ENCODE peak calls at places on chromosomes 5 and 9, in ten cellular contexts. B is right atrium auricular region; H is PC-3; J is A549; Y is uterus; X is left lung; M is CD4-positive, alpha-beta memory T cell; Q is CD8-positive, alpha-beta T cell; K is PC-9; L is adrenal gland. S is an unnamed sample. For H3K4me1, the result is how much of the 10 kb centered on the place peaks cover.

GRCh38 chr5:157857821-157858526 is 971 bp downstream of the CLINT1 start:
- DNase-seq in B (no peak), H (peak), J (no peak), Y (no peak), X (no peak), M (peak), Q (no peak), K (no peak), L (no peak), S (no peak)

GRCh38 chr5:151155777-151156731 is 1.5 kb downstream of the ANXA6 start:
- DNase-seq in B (no peak), H (no peak), J (no peak), Y (peak), X (no peak), M (no peak), Q (no peak), K (no peak), L (peak), S (no peak)

GRCh38 chr5:178460598-178461425 is 129.4 kb downstream of the COL23A1 start:
- DNase-seq in B (peak), H (peak), J (peak), Y (peak), X (peak), M (peak), Q (peak), K (peak), L (peak), S (peak)

GRCh38 chr5:52560366-52560765 is 227.3 kb upstream of the ITGA1 start:
- DNase-seq in B (no peak), H (peak), J (no peak), Y (no peak), X (no peak), M (peak), Q (no peak), K (no peak), L (no peak), S (no peak)

GRCh38 chr5:176653401-176653800 is 6.1 kb downstream of the TSPAN17 start:
- DNase-seq in B (no peak), H (peak), J (no peak), Y (no peak), X (no peak), M (no peak), Q (no peak), K (no peak), L (no peak), S (no peak)

GRCh38 chr5:173290477-173291131 is 37.6 kb downstream of the STC2 start:
- DNase-seq in B (no peak), H (no peak), J (no peak), Y (no peak), X (no peak), M (no peak), Q (no peak), K (no peak), L (no peak), S (no peak)

GRCh38 chr5:120055858-120056257 is 408.2 kb upstream of the PRR16 start:
- DNase-seq in B (no peak), H (peak), J (no peak), Y (no peak), X (no peak), M (no peak), Q (no peak), K (no peak), L (peak), S (no peak)

GRCh38 chr9:131012396-131012917 is 3.5 kb downstream of the LAMC3 start:
- DNase-seq in B (no peak), H (no peak), J (no peak), Y (no peak), X (no peak), M (no peak), Q (no peak), K (no peak), L (no peak), S (no peak)

GRCh38 chr5:57989378-57989777 is 470.5 kb downstream of the PLK2 start:
- DNase-seq in B (no peak), H (peak), J (peak), Y (no peak), X (no peak), M (no peak), Q (no peak), K (peak), L (no peak), S (no peak)

GRCh38 chr9:30534458-30534857 is 1850.0 kb upstream of the ACO1 start:
- DNase-seq in B (no peak), H (no peak), J (no peak), Y (no peak), X (no peak), M (no peak), Q (no peak), K (no peak), L (no peak), S (no peak)

GRCh38 chr5:134527961-134528424 is 2.5 kb downstream of the JADE2 start:
- DNase-seq in B (no peak), H (no peak), J (no peak), Y (no peak), X (no peak), M (no peak), Q (no peak), K (no peak), L (no peak), S (no peak)

GRCh38 chr5:78077369-78078068 is 217.0 kb downstream of the AP3B1 start:
- DNase-seq in B (no peak), H (no peak), J (no peak), Y (no peak), X (no peak), M (no peak), Q (no peak), K (no peak), L (no peak), S (no peak)

GRCh38 chr5:1386274-1386717 is 41.4 kb upstream of the CLPTM1L start:
- DNase-seq in B (no peak), H (peak), J (no peak), Y (no peak), X (peak), M (peak), Q (peak), K (peak), L (peak), S (no peak)

GRCh38 chr5:107676702-107677101 is 6.0 kb upstream of the EFNA5 start:
- DNase-seq in B (no peak), H (no peak), J (no peak), Y (no peak), X (no peak), M (no peak), Q (no peak), K (no peak), L (no peak), S (no peak)

GRCh38 chr9:23698161-23698560 is 127.9 kb downstream of the ELAVL2 start:
- DNase-seq in B (no peak), H (peak), J (no peak), Y (no peak), X (no peak), M (no peak), Q (no peak), K (no peak), L (no peak), S (no peak)

GRCh38 chr9:5909999-5910398 is 19.3 kb downstream of the MLANA start:
- DNase-seq in B (no peak), H (peak), J (no peak), Y (no peak), X (no peak), M (no peak), Q (no peak), K (no peak), L (no peak), S (no peak)

GRCh38 chr9:93257808-93258331 is 73.9 kb downstream of the WNK2 start:
- DNase-seq in B (peak), H (peak), J (no peak), Y (peak), X (peak), M (no peak), Q (no peak), K (no peak), L (peak), S (no peak)

GRCh38 chr9:98087420-98088354 is 31.2 kb downstream of the NANS start:
- DNase-seq in B (no peak), H (no peak), J (no peak), Y (no peak), X (peak), M (peak), Q (no peak), K (no peak), L (no peak), S (no peak)

GRCh38 chr5:119071573-119071874 is 637 bp downstream of the DMXL1 start:
- DNase-seq in B (no peak), H (no peak), J (no peak), Y (no peak), X (no peak), M (no peak), Q (no peak), K (no peak), L (no peak), S (no peak)

GRCh38 chr5:39024884-39025283 is 49.3 kb downstream of the RICTOR start:
- DNase-seq in B (no peak), H (peak), J (no peak), Y (no peak), X (no peak), M (no peak), Q (no peak), K (no peak), L (no peak), S (no peak)

GRCh38 chr9:15299374-15299939 is 7.6 kb downstream of the TTC39B start:
- DNase-seq in B (no peak), H (no peak), J (no peak), Y (no peak), X (no peak), M (peak), Q (peak), K (no peak), L (no peak), S (no peak)

GRCh38 chr5:139851558-139851957 is 56.0 kb downstream of the PSD2 start:
- DNase-seq in B (no peak), H (no peak), J (no peak), Y (no peak), X (peak), M (no peak), Q (no peak), K (no peak), L (no peak), S (no peak)

GRCh38 chr9:27407491-27407890 is 110.5 kb upstream of the EQTN start:
- DNase-seq in B (no peak), H (no peak), J (no peak), Y (no peak), X (no peak), M (no peak), Q (no peak), K (no peak), L (no peak), S (no peak)

GRCh38 chr5:66315784-66316183 is 171.7 kb downstream of the SREK1 start:
- DNase-seq in B (no peak), H (no peak), J (no peak), Y (no peak), X (no peak), M (no peak), Q (no peak), K (no peak), L (no peak), S (no peak)

GRCh38 chr9:6106576-6107339 is 91.3 kb upstream of the RANBP6 start:
- DNase-seq in B (no peak), H (peak), J (peak), Y (no peak), X (no peak), M (no peak), Q (no peak), K (peak), L (peak), S (no peak)

GRCh38 chr5:102582706-102583105 is 83.9 kb upstream of the SLCO6A1 start:
- DNase-seq in B (no peak), H (no peak), J (no peak), Y (no peak), X (no peak), M (no peak), Q (no peak), K (no peak), L (no peak), S (no peak)

GRCh38 chr5:80926536-80926935 is 33.6 kb upstream of the RASGRF2 start:
- DNase-seq in B (no peak), H (no peak), J (no peak), Y (no peak), X (no peak), M (no peak), Q (no peak), K (no peak), L (no peak), S (no peak)

GRCh38 chr9:76987594-76988200 is 31.8 kb upstream of the FOXB2 start:
- DNase-seq in B (no peak), H (peak), J (peak), Y (peak), X (no peak), M (no peak), Q (no peak), K (peak), L (peak), S (no peak)

GRCh38 chr5:1734908-1735289 is 64.7 kb downstream of the MRPL36 start:
- DNase-seq in B (no peak), H (no peak), J (no peak), Y (no peak), X (no peak), M (no peak), Q (no peak), K (no peak), L (no peak), S (no peak)

GRCh38 chr9:1456301-1456999 is 406.3 kb downstream of the DMRT2 start:
- DNase-seq in B (no peak), H (no peak), J (no peak), Y (no peak), X (no peak), M (no peak), Q (no peak), K (no peak), L (no peak), S (no peak)

GRCh38 chr5:107464876-107465275 is 205.9 kb downstream of the EFNA5 start:
- DNase-seq in B (no peak), H (no peak), J (no peak), Y (no peak), X (no peak), M (no peak), Q (no peak), K (no peak), L (no peak), S (no peak)

GRCh38 chr5:142717582-142718215 is 31.8 kb upstream of the FGF1 start:
- DNase-seq in B (no peak), H (peak), J (peak), Y (peak), X (no peak), M (no peak), Q (no peak), K (peak), L (peak), S (no peak)

GRCh38 chr5:146788918-146789317 is 89.6 kb downstream of the PPP2R2B start:
- DNase-seq in B (no peak), H (no peak), J (no peak), Y (no peak), X (no peak), M (no peak), Q (no peak), K (no peak), L (no peak), S (no peak)

GRCh38 chr9:114446672-114447450 is 58.4 kb downstream of the WHRN start:
- DNase-seq in B (no peak), H (no peak), J (no peak), Y (no peak), X (no peak), M (no peak), Q (no peak), K (no peak), L (peak), S (no peak)

GRCh38 chr5:139494832-139495231 is 12.3 kb upstream of the STING1 start:
- DNase-seq in B (no peak), H (peak), J (no peak), Y (no peak), X (no peak), M (no peak), Q (no peak), K (peak), L (no peak), S (no peak)

GRCh38 chr9:13569706-13570423 is 290.4 kb upstream of the MPDZ start:
- DNase-seq in B (no peak), H (no peak), J (no peak), Y (no peak), X (no peak), M (no peak), Q (no peak), K (no peak), L (no peak), S (no peak)

GRCh38 chr5:91091471-91092234 is 291.5 kb downstream of the ARRDC3 start:
- DNase-seq in B (no peak), H (no peak), J (no peak), Y (no peak), X (no peak), M (no peak), Q (no peak), K (no peak), L (no peak), S (no peak)

GRCh38 chr5:10875201-10875768 is 114.3 kb upstream of the DAP start:
- DNase-seq in B (no peak), H (peak), J (no peak), Y (no peak), X (no peak), M (no peak), Q (no peak), K (peak), L (no peak), S (no peak)

GRCh38 chr9:14640294-14640693 is 52.9 kb downstream of the ZDHHC21 start:
- DNase-seq in B (no peak), H (no peak), J (no peak), Y (no peak), X (no peak), M (no peak), Q (no peak), K (no peak), L (no peak), S (no peak)

GRCh38 chr9:134704499-134704898 is 62.9 kb downstream of the COL5A1 start:
- DNase-seq in B (no peak), H (no peak), J (no peak), Y (no peak), X (peak), M (no peak), Q (no peak), K (no peak), L (no peak), S (no peak)
- H3K4me1 ChIP-seq in B (under half), H (under half), J (under half), Y (under half), X (under half), M (under half), Q (under half), K (under half), L (under half), S (half or more)

GRCh38 chr5:112312810-112313209 is 106.3 kb downstream of the EPB41L4A start:
- DNase-seq in B (no peak), H (no peak), J (no peak), Y (no peak), X (no peak), M (no peak), Q (no peak), K (no peak), L (no peak), S (no peak)
- H3K4me1 ChIP-seq in B (under half), H (under half), J (under half), Y (under half), X (under half), M (under half), Q (under half), K (under half), L (under half), S (under half)

GRCh38 chr5:154934881-154935280 is 3.1 kb downstream of the GEMIN5 start:
- DNase-seq in B (no peak), H (no peak), J (no peak), Y (no peak), X (no peak), M (no peak), Q (no peak), K (no peak), L (no peak), S (no peak)
- H3K4me1 ChIP-seq in B (under half), H (under half), J (under half), Y (under half), X (under half), M (under half), Q (under half), K (under half), L (under half), S (under half)

GRCh38 chr9:136078025-136078424 is 17.1 kb downstream of the NACC2 start:
- DNase-seq in B (no peak), H (no peak), J (no peak), Y (no peak), X (no peak), M (no peak), Q (no peak), K (no peak), L (no peak), S (no peak)

GRCh38 chr9:136079916-136080246 is 15.2 kb downstream of the NACC2 start:
- DNase-seq in B (no peak), H (no peak), J (no peak), Y (no peak), X (peak), M (no peak), Q (no peak), K (peak), L (no peak), S (no peak)

GRCh38 chr9:136077491-136077890 is 17.6 kb downstream of the NACC2 start:
- DNase-seq in B (no peak), H (no peak), J (no peak), Y (no peak), X (no peak), M (no peak), Q (no peak), K (no peak), L (no peak), S (no peak)

GRCh38 chr9:136079211-136079915 is 15.7 kb downstream of the NACC2 start:
- DNase-seq in B (no peak), H (no peak), J (no peak), Y (no peak), X (peak), M (no peak), Q (no peak), K (peak), L (no peak), S (no peak)

GRCh38 chr9:136078498-136079011 is 16.5 kb downstream of the NACC2 start:
- DNase-seq in B (no peak), H (no peak), J (no peak), Y (no peak), X (peak), M (no peak), Q (no peak), K (no peak), L (no peak), S (no peak)
- H3K4me1 ChIP-seq in B (under half), H (under half), J (under half), Y (under half), X (half or more), M (under half), Q (under half), K (under half), L (under half), S (under half)

GRCh38 chr5:82353522-82353921 is 75.4 kb upstream of the RPS23 start:
- DNase-seq in B (no peak), H (no peak), J (no peak), Y (no peak), X (no peak), M (no peak), Q (no peak), K (no peak), L (no peak), S (no peak)
- H3K4me1 ChIP-seq in B (under half), H (under half), J (under half), Y (under half), X (under half), M (under half), Q (under half), K (under half), L (under half), S (under half)

GRCh38 chr5:148912714-148913398 is 86.4 kb downstream of the ADRB2 start:
- DNase-seq in B (no peak), H (peak), J (peak), Y (no peak), X (no peak), M (no peak), Q (no peak), K (peak), L (no peak), S (no peak)
- H3K4me1 ChIP-seq in B (under half), H (half or more), J (under half), Y (under half), X (half or more), M (under half), Q (under half), K (half or more), L (under half), S (under half)

DNA sequence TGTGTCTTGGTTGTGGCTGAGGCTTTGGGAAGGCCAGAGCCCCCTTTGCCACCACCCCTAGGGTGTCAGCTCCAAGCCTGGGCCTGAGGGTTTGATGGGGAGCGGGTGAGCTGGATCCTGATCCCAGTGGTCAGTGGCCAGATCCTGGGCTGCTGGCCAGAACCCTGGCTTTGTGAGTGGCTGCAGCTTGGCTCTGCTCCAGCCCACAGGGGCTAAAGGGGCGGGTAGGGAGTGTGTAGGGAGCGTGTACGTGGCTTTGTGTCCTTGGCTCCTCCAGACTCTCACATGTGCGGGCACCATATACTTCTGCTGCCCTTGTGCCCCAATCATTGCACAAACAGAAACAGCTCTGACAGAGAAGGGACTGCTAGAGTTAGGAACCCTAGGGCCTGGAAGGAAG is 1.2 kb upstream of the IL11RA start:
- DNase-seq in B (no peak), H (no peak), J (no peak), Y (no peak), X (no peak), M (no peak), Q (no peak), K (no peak), L (peak), S (no peak)
- H3K4me1 ChIP-seq in B (half or more), H (under half), J (under half), Y (under half), X (half or more), M (under half), Q (under half), K (under half), L (half or more), S (under half)